ENCODE peak calls at places on chromosomes 12 and 14, in five cellular contexts. One of them, this sample, is unnamed.

GRCh38 chr12:93442411-93443340 is 929 bp upstream of the UBE2N start:
- DNase-seq in HepG2: no peak
- DNase-seq in HEK293T: no peak
- DNase-seq in GM12878: no peak
- DNase-seq in H1: no peak
- DNase-seq in this sample: no peak

GRCh38 chr12:50865266-50865665 is 22.5 kb downstream of the TMPRSS12 start:
- DNase-seq in HEK293T: no peak
- DNase-seq in GM12878: no peak
- DNase-seq in H1: no peak
- DNase-seq in HepG2: no peak
- DNase-seq in this sample: no peak

GRCh38 chr12:75481013-75481705 is 604 bp downstream of the GLIPR1 start:
- DNase-seq in HEK293T: no peak
- DNase-seq in H1: no peak
- DNase-seq in HepG2: no peak
- DNase-seq in GM12878: no peak
- DNase-seq in this sample: no peak

GRCh38 chr12:131455581-131456110 is 255.2 kb upstream of the SFSWAP start:
- DNase-seq in GM12878: no peak
- DNase-seq in HEK293T: no peak
- DNase-seq in H1: no peak
- DNase-seq in HepG2: no peak
- DNase-seq in this sample: no peak

GRCh38 chr14:99755629-99756603 is 37.3 kb upstream of the EML1 start:
- DNase-seq in HEK293T: no peak
- DNase-seq in HepG2: peak
- DNase-seq in H1: no peak
- DNase-seq in GM12878: no peak
- DNase-seq in this sample: no peak

GRCh38 chr14:24411468-24412454 is 13.0 kb downstream of the NYNRIN start:
- DNase-seq in H1: peak
- DNase-seq in GM12878: no peak
- DNase-seq in HEK293T: peak
- DNase-seq in HepG2: peak
- DNase-seq in this sample: no peak

GRCh38 chr12:53795927-53796326 is 44.1 kb upstream of the CISTR start:
- DNase-seq in GM12878: no peak
- DNase-seq in HEK293T: no peak
- DNase-seq in HepG2: no peak
- DNase-seq in H1: no peak
- DNase-seq in this sample: no peak

GRCh38 chr12:80268924-80269749 is 169.8 kb downstream of the OTOGL start:
- DNase-seq in GM12878: no peak
- DNase-seq in HepG2: no peak
- DNase-seq in HEK293T: no peak
- DNase-seq in H1: no peak
- DNase-seq in this sample: no peak

GRCh38 chr14:26444745-26445144 is 153.1 kb downstream of the NOVA1 start:
- DNase-seq in HepG2: no peak
- DNase-seq in GM12878: no peak
- DNase-seq in HEK293T: no peak
- DNase-seq in H1: no peak
- DNase-seq in this sample: peak

GRCh38 chr14:55794655-55795583 is 214.9 kb downstream of the KTN1 start:
- DNase-seq in GM12878: no peak
- DNase-seq in HEK293T: no peak
- DNase-seq in H1: no peak
- DNase-seq in HepG2: no peak
- DNase-seq in this sample: no peak

GRCh38 chr12:92210062-92210461 is 64.4 kb upstream of the BTG1 start:
- DNase-seq in HepG2: no peak
- DNase-seq in HEK293T: no peak
- DNase-seq in GM12878: peak
- DNase-seq in H1: no peak
- DNase-seq in this sample: no peak

GRCh38 chr14:43778956-43779639 is 728.0 kb downstream of the FSCB start:
- DNase-seq in HepG2: peak
- DNase-seq in GM12878: no peak
- DNase-seq in H1: no peak
- DNase-seq in HEK293T: no peak
- DNase-seq in this sample: no peak

GRCh38 chr12:53300187-53300586 is 692 bp downstream of the MYG1 start:
- DNase-seq in GM12878: no peak
- DNase-seq in HepG2: no peak
- DNase-seq in H1: no peak
- DNase-seq in HEK293T: no peak
- DNase-seq in this sample: no peak

GRCh38 chr14:84541008-84541407 is 988.9 kb upstream of the FLRT2 start:
- DNase-seq in H1: no peak
- DNase-seq in GM12878: no peak
- DNase-seq in HEK293T: no peak
- DNase-seq in HepG2: no peak
- DNase-seq in this sample: no peak

GRCh38 chr12:119819322-119819721 is 57.8 kb downstream of the CIT start:
- DNase-seq in H1: no peak
- DNase-seq in HEK293T: no peak
- DNase-seq in GM12878: no peak
- DNase-seq in HepG2: no peak
- DNase-seq in this sample: no peak

GRCh38 chr12:31506907-31507306 is 84.0 kb downstream of the DENND5B start:
- DNase-seq in GM12878: no peak
- DNase-seq in HepG2: no peak
- DNase-seq in H1: no peak
- DNase-seq in HEK293T: no peak
- DNase-seq in this sample: peak

GRCh38 chr12:9651265-9651729 is 18.2 kb upstream of the CLEC2D start:
- DNase-seq in GM12878: no peak
- DNase-seq in HepG2: no peak
- DNase-seq in HEK293T: no peak
- DNase-seq in H1: no peak
- DNase-seq in this sample: no peak

GRCh38 chr12:30989754-30990153 is 63.2 kb downstream of the TSPAN11 start:
- DNase-seq in H1: peak
- DNase-seq in HepG2: peak
- DNase-seq in GM12878: no peak
- DNase-seq in HEK293T: peak
- DNase-seq in this sample: peak

GRCh38 chr12:27274706-27275105 is 30.6 kb downstream of the STK38L start:
- DNase-seq in HEK293T: no peak
- DNase-seq in GM12878: no peak
- DNase-seq in HepG2: no peak
- DNase-seq in H1: no peak
- DNase-seq in this sample: no peak

GRCh38 chr12:93780115-93780641 is 103.0 kb downstream of the CRADD start:
- DNase-seq in HEK293T: no peak
- DNase-seq in HepG2: no peak
- DNase-seq in GM12878: no peak
- DNase-seq in H1: no peak
- DNase-seq in this sample: no peak

GRCh38 chr14:100409016-100409385 is 85.9 kb downstream of the SLC25A47 start:
- DNase-seq in HEK293T: no peak
- DNase-seq in H1: no peak
- DNase-seq in HepG2: no peak
- DNase-seq in GM12878: no peak
- DNase-seq in this sample: no peak

GRCh38 chr12:113322353-113322752 is 12.6 kb downstream of the SLC8B1 start:
- DNase-seq in HepG2: no peak
- DNase-seq in HEK293T: no peak
- DNase-seq in GM12878: no peak
- DNase-seq in H1: no peak
- DNase-seq in this sample: no peak

GRCh38 chr12:102031852-102032251 is 29.9 kb downstream of the WASHC3 start:
- DNase-seq in HepG2: no peak
- DNase-seq in HEK293T: no peak
- DNase-seq in H1: no peak
- DNase-seq in GM12878: no peak
- DNase-seq in this sample: no peak

DNA sequence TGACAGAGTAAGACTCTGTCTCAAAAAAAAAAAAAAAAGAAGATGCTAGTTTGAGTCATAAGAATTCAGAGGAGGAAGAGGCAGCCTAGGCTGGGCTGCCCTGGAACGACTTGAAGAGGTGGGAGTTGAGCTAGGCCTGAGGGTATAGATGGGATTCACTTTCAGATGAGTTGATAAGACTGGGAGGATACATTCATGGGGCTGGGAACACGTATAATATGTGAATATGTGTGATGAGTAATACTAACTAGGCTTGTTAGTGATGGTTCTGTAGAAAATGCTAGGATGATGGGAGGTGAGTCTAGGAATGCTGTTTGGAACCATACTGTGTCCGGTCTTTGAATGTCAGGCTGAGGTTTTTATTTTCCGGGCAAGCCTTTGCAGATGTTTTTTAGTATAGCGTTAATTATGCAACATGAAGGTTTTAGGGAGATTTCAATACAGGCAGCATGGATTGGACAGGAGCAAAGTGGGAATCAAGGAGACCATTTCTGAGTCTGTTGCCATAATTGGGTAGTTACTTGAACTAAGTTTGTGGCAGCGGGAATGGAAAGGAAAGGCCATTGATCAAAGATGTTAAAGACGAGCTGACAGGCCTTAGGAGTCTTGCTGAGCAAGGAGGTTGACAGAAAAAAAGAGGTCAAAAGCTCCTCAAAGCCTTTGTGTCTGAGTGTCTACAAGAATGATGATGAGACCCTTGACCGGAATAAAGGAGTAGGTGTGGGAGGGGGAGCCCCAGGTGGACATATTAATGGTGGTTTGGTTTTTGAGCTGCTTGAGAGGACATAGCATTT is 9.2 kb downstream of the PLEKHA5 start:
- DNase-seq in GM12878: no peak
- DNase-seq in HEK293T: no peak
- DNase-seq in HepG2: no peak
- DNase-seq in H1: no peak
- DNase-seq in this sample: no peak
- TF ChIP-seq SUZ12 in GM12878: no peak
- TF ChIP-seq SUZ12 in HEK293T: no peak
- TF ChIP-seq SUZ12 in HepG2: no peak
- TF ChIP-seq SUZ12 in H1: no peak
- TF ChIP-seq SUZ12 in this sample: no peak

DNA sequence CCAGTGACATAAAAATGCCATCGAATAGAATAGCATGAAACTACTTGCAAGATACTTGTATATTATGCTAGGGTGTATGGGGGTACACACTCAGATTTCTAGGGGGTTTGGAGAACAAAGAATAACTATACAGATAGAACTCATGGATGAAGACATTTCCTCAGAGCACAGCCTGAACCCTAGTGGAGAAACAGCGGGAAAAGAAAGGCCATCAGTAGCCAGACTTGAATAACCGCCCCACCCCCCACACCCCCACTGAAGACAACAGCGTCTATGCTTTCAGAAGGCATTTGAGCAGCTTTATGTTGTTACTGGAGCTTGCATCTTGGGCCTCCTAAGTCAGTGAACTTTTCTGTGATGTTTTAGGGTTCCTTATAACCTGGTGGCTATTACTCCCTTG is 425.9 kb downstream of the NPAS3 start:
- DNase-seq in HepG2: no peak
- DNase-seq in HEK293T: peak
- DNase-seq in H1: no peak
- DNase-seq in GM12878: no peak
- DNase-seq in this sample: no peak
- TF ChIP-seq SUZ12 in HepG2: no peak
- TF ChIP-seq SUZ12 in HEK293T: no peak
- TF ChIP-seq SUZ12 in H1: no peak
- TF ChIP-seq SUZ12 in GM12878: no peak
- TF ChIP-seq SUZ12 in this sample: no peak

DNA sequence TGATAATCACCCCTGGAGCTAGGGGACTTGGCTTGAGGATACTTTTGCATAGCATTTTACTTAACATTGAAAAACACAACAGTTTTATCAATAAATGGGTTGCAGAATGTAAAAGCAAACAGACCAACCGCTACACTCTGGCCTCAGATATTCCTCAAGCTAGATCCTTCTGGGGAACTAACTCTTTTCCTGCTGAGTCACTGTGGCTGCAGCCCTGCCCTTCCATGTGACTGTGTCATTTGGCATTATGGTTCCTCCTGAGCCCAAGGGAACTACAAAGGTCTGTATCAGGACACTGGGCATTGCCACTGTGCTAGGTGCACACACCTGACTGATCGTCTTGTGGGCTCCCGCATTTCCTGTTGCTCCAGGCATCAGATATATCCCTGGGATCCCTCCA is 56.6 kb downstream of the TTC9 start:
- DNase-seq in HEK293T: no peak
- DNase-seq in HepG2: peak
- DNase-seq in GM12878: no peak
- DNase-seq in H1: no peak
- DNase-seq in this sample: no peak
- TF ChIP-seq SUZ12 in HEK293T: no peak
- TF ChIP-seq SUZ12 in HepG2: no peak
- TF ChIP-seq SUZ12 in GM12878: no peak
- TF ChIP-seq SUZ12 in H1: no peak
- TF ChIP-seq SUZ12 in this sample: no peak

GRCh38 chr12:65462506-65462905 is 184.0 kb downstream of the MSRB3 start:
- DNase-seq in HepG2: no peak
- DNase-seq in GM12878: no peak
- DNase-seq in H1: no peak
- DNase-seq in HEK293T: no peak
- DNase-seq in this sample: no peak

GRCh38 chr12:65463082-65463481 is 184.6 kb downstream of the MSRB3 start:
- DNase-seq in HEK293T: no peak
- DNase-seq in GM12878: no peak
- DNase-seq in H1: no peak
- DNase-seq in HepG2: no peak
- DNase-seq in this sample: no peak

GRCh38 chr12:65466906-65467305 is 188.4 kb downstream of the MSRB3 start:
- DNase-seq in H1: no peak
- DNase-seq in HepG2: no peak
- DNase-seq in HEK293T: no peak
- DNase-seq in GM12878: no peak
- DNase-seq in this sample: no peak

GRCh38 chr12:65464930-65465329 is 186.4 kb downstream of the MSRB3 start:
- DNase-seq in HepG2: no peak
- DNase-seq in HEK293T: no peak
- DNase-seq in GM12878: no peak
- DNase-seq in H1: no peak
- DNase-seq in this sample: no peak

DNA sequence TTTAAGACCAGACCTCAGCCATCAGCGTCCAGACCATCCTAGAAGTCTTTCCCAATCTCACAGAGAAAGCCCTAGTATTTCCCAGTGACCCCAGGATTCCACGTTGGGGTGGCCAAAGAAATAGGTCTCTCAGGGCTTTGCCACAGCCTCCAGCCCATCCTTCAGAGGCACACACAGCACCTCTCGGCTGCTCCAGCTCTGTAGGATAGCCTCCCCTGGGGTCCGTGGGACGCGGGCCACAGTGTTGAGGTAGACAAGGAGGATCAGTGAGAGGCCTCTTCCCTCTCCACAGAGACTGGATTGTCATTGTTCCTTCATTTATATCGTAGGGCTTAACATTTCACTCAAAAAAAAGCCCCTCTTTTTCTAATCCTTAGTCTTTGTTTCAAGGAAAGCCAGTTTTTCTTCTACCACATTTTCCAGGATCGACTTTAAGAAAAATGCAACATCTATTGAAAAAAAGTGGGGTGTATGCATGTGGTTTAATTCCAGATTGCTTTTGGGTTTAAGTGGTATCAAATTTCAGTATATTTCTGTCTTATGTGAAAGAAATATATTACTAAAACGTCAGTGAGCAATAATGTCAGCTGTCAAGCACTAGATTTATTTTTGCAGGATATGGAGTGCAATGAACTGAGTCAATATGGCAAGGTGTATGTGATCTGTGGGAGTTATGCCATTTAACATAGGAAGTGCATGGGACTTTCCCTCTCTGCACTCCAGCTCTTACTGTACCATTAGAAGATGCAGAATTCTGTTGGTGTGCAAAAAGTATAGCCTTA is 187.5 kb downstream of the MSRB3 start:
- DNase-seq in GM12878: no peak
- DNase-seq in H1: no peak
- DNase-seq in HEK293T: no peak
- DNase-seq in HepG2: no peak
- DNase-seq in this sample: no peak
- TF ChIP-seq SUZ12 in GM12878: no peak
- TF ChIP-seq SUZ12 in H1: no peak
- TF ChIP-seq SUZ12 in HEK293T: no peak
- TF ChIP-seq SUZ12 in HepG2: no peak
- TF ChIP-seq SUZ12 in this sample: no peak